ENCODE peak calls at places on chromosomes 3 and 15, in seven cellular contexts. G is activated gamma-delta T cell treated with Interleukin-2 at 50 U/mL for 16 hours; W is activated CD8-positive, alpha-beta memory T cell treated with anti-CD3 and anti-CD28 coated beads, Interleukin-2, amount 50 U/mL, for 48 hours; R is endothelial cell; X is SK-MEL-5; K is fibroblast of mammary gland; T is activated T-cell treated with anti-CD3 and anti-CD28 coated beads for 48 hours. M is an unnamed sample.

GRCh38 chr3:57046120-57046519 is 14.3 kb upstream of the SPATA12 start:
- DNase-seq in G (no peak), W (no peak), R (no peak), X (no peak), K (no peak), T (no peak), M (no peak)

GRCh38 chr15:91122296-91122695 is 22.2 kb downstream of the SV2B start:
- DNase-seq in G (no peak), W (no peak), R (no peak), X (no peak), K (no peak), T (no peak), M (no peak)

GRCh38 chr3:34056951-34057390 is 258.5 kb downstream of the PDCD6IP start:
- DNase-seq in G (no peak), W (no peak), R (no peak), X (no peak), K (peak; percentile 2), T (peak; percentile 23), M (no peak)

GRCh38 chr3:17407576-17407975 is 334.9 kb downstream of the TBC1D5 start:
- DNase-seq in G (no peak), W (no peak), R (no peak), X (no peak), K (no peak), T (no peak), M (no peak)

GRCh38 chr3:60992395-60992794 is 258.9 kb downstream of the FHIT start:
- DNase-seq in G (no peak), W (no peak), R (no peak), X (peak; percentile 19), K (no peak), T (no peak), M (no peak)

GRCh38 chr3:156174229-156174847 is 54.0 kb downstream of the KCNAB1 start:
- DNase-seq in G (no peak), W (no peak), R (no peak), X (peak; percentile 59), K (peak; percentile 71), T (no peak), M (peak; percentile 43)

GRCh38 chr3:118889691-118890090 is 145.0 kb downstream of the IGSF11 start:
- DNase-seq in G (no peak), W (no peak), R (no peak), X (peak; percentile 59), K (no peak), T (no peak), M (no peak)

GRCh38 chr3:50205719-50206276 is 727 bp downstream of the SLC38A3 start:
- DNase-seq in G (peak; percentile 34), W (peak; percentile 69), R (peak; percentile 32), X (no peak), K (no peak), T (peak; percentile 31), M (peak; percentile 30)

GRCh38 chr15:33209575-33210519 is 15.3 kb upstream of the FMN1 start:
- DNase-seq in G (no peak), W (no peak), R (no peak), X (no peak), K (no peak), T (no peak), M (no peak)

GRCh38 chr3:141450727-141451378 is 36.0 kb upstream of the RASA2 start:
- DNase-seq in G (no peak), W (no peak), R (no peak), X (no peak), K (no peak), T (no peak), M (no peak)

GRCh38 chr15:80242132-80242769 is 9.8 kb downstream of the CTXND1 start:
- DNase-seq in G (no peak), W (peak; percentile 57), R (peak; percentile 56), X (peak; percentile 81), K (peak; percentile 31), T (peak; percentile 15), M (peak; percentile 26)

GRCh38 chr3:30924763-30925162 is 30.3 kb upstream of the GADL1 start:
- DNase-seq in G (no peak), W (no peak), R (no peak), X (no peak), K (peak; percentile 31), T (no peak), M (no peak)

GRCh38 chr3:115667175-115668065 is 44.1 kb downstream of the GAP43 start:
- DNase-seq in G (no peak), W (no peak), R (no peak), X (no peak), K (peak; percentile 83), T (no peak), M (peak; percentile 56)

GRCh38 chr15:26126070-26126469 is 262.9 kb upstream of the ATP10A start:
- DNase-seq in G (no peak), W (no peak), R (no peak), X (no peak), K (no peak), T (no peak), M (no peak)

GRCh38 chr3:173932624-173933023 is 535.1 kb downstream of the NLGN1 start:
- DNase-seq in G (no peak), W (no peak), R (no peak), X (peak; percentile 64), K (peak; percentile 67), T (no peak), M (peak; percentile 61)

GRCh38 chr3:116299646-116300081 is 145.6 kb downstream of the LSAMP start:
- DNase-seq in G (no peak), W (no peak), R (no peak), X (no peak), K (no peak), T (no peak), M (peak; percentile 2)

GRCh38 chr3:184050217-184050847 is 2.5 kb upstream of the HTR3C start:
- DNase-seq in G (no peak), W (no peak), R (no peak), X (no peak), K (no peak), T (no peak), M (no peak)